ENCODE peak calls at places on chromosome 7, in seven cellular contexts. V, B, L, O, T, A and Z are unnamed samples.

GRCh38 chr7:71615017-71615416 is 483.1 kb downstream of the GALNT17 start:
- DNase-seq in V (no peak), B (no peak), L (no peak), O (no peak), T (no peak), A (no peak), Z (no peak)

GRCh38 chr7:158583810-158584209 is 3.8 kb downstream of the PTPRN2 start:
- DNase-seq in V (no peak), B (no peak), L (no peak), O (no peak), T (no peak), A (no peak), Z (no peak)

GRCh38 chr7:155184923-155185322 is 112.8 kb upstream of the INSIG1 start:
- DNase-seq in V (no peak), B (no peak), L (no peak), O (no peak), T (no peak), A (no peak), Z (no peak)

GRCh38 chr7:27345964-27346363 is 103.4 kb downstream of the EVX1 start:
- DNase-seq in V (no peak), B (no peak), L (peak; percentile 24), O (no peak), T (no peak), A (no peak), Z (no peak)

GRCh38 chr7:20952891-20953290 is 166.2 kb upstream of the SP8 start:
- DNase-seq in V (no peak), B (no peak), L (no peak), O (no peak), T (no peak), A (no peak), Z (no peak)

GRCh38 chr7:13834328-13834761 is 155.1 kb downstream of the ETV1 start:
- DNase-seq in V (peak; percentile 67), B (no peak), L (no peak), O (no peak), T (no peak), A (no peak), Z (no peak)

GRCh38 chr7:45593877-45594276 is 19.7 kb downstream of the ADCY1 start:
- DNase-seq in V (no peak), B (no peak), L (no peak), O (no peak), T (no peak), A (no peak), Z (peak; percentile 18)

GRCh38 chr7:76225379-76225778 is 23.7 kb downstream of the SRRM3 start:
- DNase-seq in V (no peak), B (peak; percentile 63), L (no peak), O (no peak), T (no peak), A (no peak), Z (no peak)

GRCh38 chr7:139321071-139321745 is 19.9 kb upstream of the FMC1 start:
- DNase-seq in V (no peak), B (no peak), L (peak; percentile 48), O (no peak), T (no peak), A (peak; percentile 56), Z (no peak)

GRCh38 chr7:142569851-142570250 is 179.4 kb upstream of the PRSS1 start:
- DNase-seq in V (no peak), B (no peak), L (no peak), O (no peak), T (no peak), A (no peak), Z (no peak)

GRCh38 chr7:74149556-74149955 is 24.6 kb upstream of the EIF4H start:
- DNase-seq in V (no peak), B (no peak), L (no peak), O (no peak), T (no peak), A (no peak), Z (no peak)

GRCh38 chr7:95874541-95875265 is 102.3 kb downstream of the DYNC1I1 start:
- DNase-seq in V (no peak), B (no peak), L (no peak), O (no peak), T (no peak), A (no peak), Z (no peak)

GRCh38 chr7:105020926-105021325 is 6.9 kb downstream of the KMT2E start:
- DNase-seq in V (no peak), B (no peak), L (no peak), O (no peak), T (no peak), A (no peak), Z (no peak)

GRCh38 chr7:135257790-135258189 is 24.2 kb downstream of the STRA8 start:
- DNase-seq in V (no peak), B (no peak), L (no peak), O (no peak), T (no peak), A (peak; percentile 79), Z (no peak)

GRCh38 chr7:40147371-40148246 is 12.8 kb downstream of the SUGCT start:
- DNase-seq in V (no peak), B (no peak), L (no peak), O (no peak), T (no peak), A (no peak), Z (no peak)

GRCh38 chr7:42947531-42947930 is 15.4 kb downstream of the MRPL32 start:
- DNase-seq in V (no peak), B (no peak), L (no peak), O (no peak), T (no peak), A (no peak), Z (no peak)

GRCh38 chr7:42946616-42946928 is 14.4 kb downstream of the MRPL32 start:
- DNase-seq in V (no peak), B (no peak), L (no peak), O (no peak), T (no peak), A (no peak), Z (no peak)

GRCh38 chr7:42950417-42950816 is 18.2 kb downstream of the MRPL32 start:
- DNase-seq in V (no peak), B (no peak), L (no peak), O (no peak), T (no peak), A (no peak), Z (no peak)

GRCh38 chr7:42940985-42941847 is 9.0 kb downstream of the MRPL32 start:
- DNase-seq in V (peak; percentile 62), B (peak; percentile 89), L (peak; percentile 70), O (peak; percentile 84), T (peak; percentile 73), A (peak; percentile 56), Z (peak; percentile 81)

GRCh38 chr7:42945821-42946615 is 13.8 kb downstream of the MRPL32 start:
- DNase-seq in V (no peak), B (no peak), L (no peak), O (no peak), T (no peak), A (no peak), Z (no peak)
- TF ChIP-seq EP300 in V (no peak), B (no peak), L (no peak), O (no peak), T (no peak), A (no peak), Z (no peak)

GRCh38 chr7:973312-973711 is 2.0 kb downstream of the COX19 start:
- DNase-seq in V (no peak), B (no peak), L (no peak), O (no peak), T (no peak), A (no peak), Z (no peak)

GRCh38 chr7:970744-971143 is 4.6 kb downstream of the COX19 start:
- DNase-seq in V (no peak), B (no peak), L (no peak), O (no peak), T (no peak), A (no peak), Z (no peak)

GRCh38 chr7:972110-972509 is 3.2 kb downstream of the COX19 start:
- DNase-seq in V (no peak), B (no peak), L (no peak), O (no peak), T (no peak), A (no peak), Z (no peak)

GRCh38 chr7:974172-974571 is 1.2 kb downstream of the COX19 start:
- DNase-seq in V (no peak), B (no peak), L (no peak), O (no peak), T (no peak), A (no peak), Z (no peak)

DNA sequence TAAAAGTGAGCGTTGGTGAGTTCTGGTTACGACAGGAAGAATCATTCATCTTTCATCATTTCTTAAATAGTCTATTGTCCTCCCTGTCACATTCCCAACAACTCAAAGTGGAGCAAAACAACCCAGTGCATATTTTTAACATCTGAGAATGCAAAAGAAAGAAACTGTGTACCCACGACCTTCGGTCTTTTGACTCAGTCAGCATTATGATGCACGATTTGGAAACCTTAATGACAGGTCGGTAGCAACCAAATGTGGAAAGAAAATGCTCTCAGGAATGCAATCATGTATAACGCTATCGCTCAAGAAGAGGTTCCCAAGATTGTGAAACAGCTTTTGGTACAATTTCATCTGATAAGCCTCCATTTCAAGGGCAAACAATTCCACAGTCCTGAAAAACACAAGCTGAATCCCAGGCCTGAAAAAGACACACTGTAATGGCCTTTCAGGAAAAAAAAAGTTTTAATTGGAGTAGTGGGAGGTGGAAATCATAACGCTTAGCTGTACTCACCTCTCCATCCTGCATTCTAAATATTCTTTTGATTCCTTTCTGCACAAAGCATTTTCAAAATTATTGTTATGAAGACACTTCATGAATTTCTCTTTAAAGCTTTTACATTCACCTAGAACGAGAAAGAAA is 2.6 kb downstream of the COX19 start:
- DNase-seq in V (no peak), B (no peak), L (no peak), O (no peak), T (no peak), A (peak; percentile 91), Z (no peak)
- H3K4me3 ChIP-seq in V (no peak overlapping the region), B (no peak overlapping the region), L (no peak overlapping the region), O (no peak overlapping the region), T (no peak overlapping the region), A (peak overlapping the region; percentile 44), Z (no peak overlapping the region)

DNA sequence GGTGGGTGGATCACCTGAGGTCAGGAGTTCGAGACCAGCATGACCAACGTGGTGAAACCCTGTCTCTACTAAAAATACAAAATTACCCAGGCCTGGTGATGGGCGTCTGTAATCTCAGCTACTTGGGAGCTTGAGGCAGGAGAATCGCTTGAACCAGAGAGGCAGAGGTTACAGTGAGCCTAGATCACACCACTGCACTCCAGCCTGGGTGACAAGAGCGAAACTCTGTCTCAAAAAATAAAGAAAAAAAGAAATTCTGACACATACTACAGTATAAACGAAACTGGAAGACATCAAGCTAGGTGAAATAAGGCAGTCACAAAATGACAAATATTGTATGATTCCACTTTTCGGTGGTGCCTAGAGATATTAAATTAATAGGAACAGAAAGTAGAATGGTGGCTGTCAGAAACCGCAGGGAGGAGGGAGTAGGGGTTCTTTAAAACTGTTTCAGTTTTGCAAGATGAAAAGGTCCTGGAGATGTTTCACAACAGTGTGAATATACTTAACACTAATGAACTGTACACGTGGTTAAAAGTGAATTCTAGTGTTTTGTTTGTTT is 23.2 kb downstream of the PILRA start:
- DNase-seq in V (no peak), B (no peak), L (no peak), O (no peak), T (peak; percentile 41), A (no peak), Z (no peak)
- TF ChIP-seq EP300 in V (no peak), B (no peak), L (no peak), O (no peak), T (no peak), A (no peak), Z (no peak)

DNA sequence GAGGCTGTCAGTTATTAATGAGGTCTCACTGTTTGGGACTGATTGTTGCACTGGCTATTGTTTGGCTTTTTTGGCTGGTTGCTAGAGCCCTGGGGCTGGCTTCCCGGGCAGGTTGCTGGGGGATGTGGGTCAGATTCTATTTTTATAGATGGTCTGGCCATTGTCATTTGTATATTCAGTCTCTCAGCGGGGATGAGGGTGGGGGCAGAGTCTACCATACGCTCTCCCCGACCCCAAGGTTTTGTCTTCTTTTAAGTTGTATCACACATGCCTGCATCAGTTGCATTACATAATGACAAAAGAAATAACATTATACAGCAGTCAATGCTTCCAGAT is 84.3 kb upstream of the GRB10 start:
- DNase-seq in V (no peak), B (no peak), L (no peak), O (no peak), T (no peak), A (no peak), Z (no peak)
- H3K4me3 ChIP-seq in V (no peak overlapping the region), B (no peak overlapping the region), L (no peak overlapping the region), O (no peak overlapping the region), T (no peak overlapping the region), A (no peak overlapping the region), Z (no peak overlapping the region)